ENCODE peak calls at places on chromosomes 6 and 20, in ten cellular contexts. F, Y, O, J, X, E, C, Q, Z and B are unnamed samples.

GRCh38 chr6:106087548-106088325 is 1.6 kb downstream of the PRDM1 start:
- DNase-seq in J (no peak), C (no peak), Z (no peak), Q (peak), Y (no peak), X (no peak), E (no peak), O (no peak), F (no peak), B (no peak)

GRCh38 chr20:55515831-55516230 is 489.5 kb downstream of the CBLN4 start:
- DNase-seq in C (no peak), Q (no peak), E (no peak), Y (no peak), O (no peak), J (no peak), Z (no peak), F (no peak), X (no peak), B (no peak)

GRCh38 chr6:122406187-122406586 is 6.7 kb downstream of the HSF2 start:
- DNase-seq in Q (no peak), E (no peak), C (no peak), O (no peak), J (no peak), Z (no peak), F (no peak), Y (no peak), X (no peak), B (no peak)

GRCh38 chr6:34644716-34645115 is 51.9 kb downstream of the ILRUN start:
- DNase-seq in X (no peak), F (no peak), C (no peak), O (no peak), J (no peak), Z (no peak), E (no peak), Q (no peak), Y (no peak), B (no peak)

GRCh38 chr6:94278146-94278545 is 858.8 kb upstream of the EPHA7 start:
- DNase-seq in E (no peak), F (no peak), Q (no peak), X (no peak), Z (no peak), C (no peak), O (no peak), Y (no peak), J (no peak), B (no peak)

GRCh38 chr6:150028799-150029198 is 3.5 kb upstream of the RAET1L start:
- DNase-seq in J (no peak), C (no peak), Z (no peak), X (no peak), Y (no peak), E (no peak), Q (no peak), O (no peak), F (no peak), B (no peak)

GRCh38 chr6:27669278-27669797 is 196.4 kb upstream of the ZNF184 start:
- DNase-seq in Q (no peak), X (no peak), F (no peak), Z (peak), O (no peak), C (no peak), J (no peak), E (no peak), Y (no peak), B (peak)

GRCh38 chr6:126721581-126722145 is 381.7 kb downstream of the CENPW start:
- DNase-seq in X (no peak), F (no peak), J (no peak), O (peak), Z (no peak), E (no peak), Q (no peak), Y (no peak), C (no peak), B (no peak)

GRCh38 chr6:155782320-155782730 is 326.7 kb upstream of the NOX3 start:
- DNase-seq in Q (peak), J (no peak), Y (no peak), C (no peak), X (peak), Z (no peak), F (no peak), O (peak), E (no peak), B (no peak)

GRCh38 chr6:16903470-16903869 is 142.2 kb upstream of the ATXN1 start:
- DNase-seq in Z (no peak), X (no peak), C (no peak), Y (no peak), Q (no peak), O (no peak), E (no peak), J (no peak), F (no peak), B (no peak)

GRCh38 chr6:129679758-129680157 is 30.2 kb downstream of the ARHGAP18 start:
- DNase-seq in C (no peak), J (no peak), E (no peak), F (no peak), Y (no peak), X (no peak), O (peak), Z (peak), Q (no peak), B (no peak)

GRCh38 chr6:112575309-112575834 is 228.2 kb downstream of the RFPL4B start:
- DNase-seq in Q (no peak), O (no peak), E (no peak), Z (no peak), C (no peak), J (no peak), X (no peak), F (no peak), Y (no peak), B (no peak)

GRCh38 chr20:38283236-38283635 is 20.7 kb upstream of the BPI start:
- DNase-seq in Q (no peak), C (no peak), E (no peak), Z (no peak), Y (peak), F (no peak), J (no peak), X (no peak), O (no peak), B (no peak)

GRCh38 chr20:22717466-22717865 is 133.1 kb upstream of the FOXA2 start:
- DNase-seq in J (no peak), C (no peak), E (no peak), X (peak), Q (peak), F (no peak), O (peak), Y (no peak), Z (peak), B (no peak)

GRCh38 chr20:22719250-22719649 is 134.9 kb upstream of the FOXA2 start:
- DNase-seq in J (no peak), Y (no peak), Z (no peak), C (no peak), F (no peak), O (peak), Q (peak), E (no peak), X (peak), B (no peak)

GRCh38 chr20:22720206-22720605 is 135.8 kb upstream of the FOXA2 start:
- DNase-seq in Z (no peak), C (no peak), Y (no peak), E (no peak), X (no peak), F (no peak), Q (no peak), J (no peak), O (no peak), B (no peak)

GRCh38 chr20:22723659-22724058 is 139.3 kb upstream of the FOXA2 start:
- DNase-seq in C (no peak), X (no peak), Q (no peak), O (peak), F (no peak), J (no peak), Z (no peak), E (no peak), Y (no peak), B (no peak)

GRCh38 chr20:22722840-22723239 is 138.5 kb upstream of the FOXA2 start:
- DNase-seq in X (no peak), O (no peak), Z (no peak), E (no peak), J (no peak), C (no peak), F (no peak), Y (no peak), Q (no peak), B (no peak)
- TF ChIP-seq POLR2A in X (no peak), O (no peak), Z (no peak), E (no peak), J (no peak), C (no peak), F (no peak), Y (no peak), Q (no peak), B (no peak)

DNA sequence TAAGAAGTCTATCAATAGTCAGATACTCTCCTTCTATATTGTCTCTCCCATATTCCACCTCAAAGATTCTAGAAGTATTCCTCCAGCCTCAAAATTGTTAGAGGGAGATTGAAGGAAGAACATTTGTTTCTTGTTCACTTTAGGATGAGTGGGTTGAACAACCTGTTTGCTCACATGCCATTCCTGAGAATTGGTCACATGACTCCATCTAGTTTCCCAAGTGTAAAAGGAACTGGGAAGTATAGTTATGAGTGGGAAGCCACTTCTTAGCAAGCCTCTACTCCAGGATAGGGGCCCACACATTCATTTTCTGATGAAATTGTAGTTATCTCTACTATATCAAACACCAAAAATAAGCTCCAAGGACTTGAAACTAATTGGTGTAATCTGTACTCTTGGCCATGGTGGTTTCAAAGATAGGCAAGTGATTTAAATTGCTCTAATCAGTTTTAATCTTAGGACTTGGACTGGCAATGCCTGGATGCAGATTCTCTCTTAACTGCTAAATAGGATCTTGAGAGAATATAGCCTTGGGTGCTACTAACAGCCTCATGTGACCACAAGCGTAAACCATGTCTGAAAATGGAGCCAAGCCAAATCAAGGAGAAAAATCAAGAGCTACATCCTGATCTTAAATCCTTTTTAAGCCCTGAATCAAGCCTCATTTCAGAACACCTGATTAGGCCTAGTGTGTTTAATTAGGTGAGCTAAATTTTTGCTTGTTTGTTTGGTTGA is 758.7 kb upstream of the MAN1A1 start:
- DNase-seq in Z (no peak), O (no peak), Q (no peak), C (no peak), E (no peak), X (no peak), Y (no peak), F (no peak), J (no peak), B (no peak)
- TF ChIP-seq EP300 in Z (no peak), O (no peak), Q (no peak), C (no peak), E (no peak), X (no peak), Y (no peak), F (no peak), J (no peak), B (no peak)

GRCh38 chr6:15416932-15417509 is 171.2 kb downstream of the JARID2 start:
- DNase-seq in X (no peak), F (no peak), O (no peak), Y (no peak), E (no peak), J (no peak), Q (no peak), Z (no peak), C (no peak), B (no peak)
- TF ChIP-seq POLR2A in X (no peak), F (no peak), O (no peak), Y (no peak), E (no peak), J (no peak), Q (no peak), Z (no peak), C (no peak), B (no peak)

GRCh38 chr6:751765-752164 is 58.8 kb upstream of the EXOC2 start:
- DNase-seq in C (no peak), Y (no peak), F (no peak), X (no peak), Z (no peak), J (no peak), E (no peak), Q (no peak), O (no peak), B (no peak)
- TF ChIP-seq EP300 in C (no peak), Y (no peak), F (no peak), X (no peak), Z (no peak), J (no peak), E (no peak), Q (no peak), O (no peak), B (no peak)